ENCODE peak calls at places on chromosomes 11 and 22, in six cellular contexts. One of them, this sample, is unnamed.
A peak's percentile ranks its signal among the peaks of the same experiment; 100 is the strongest.

GRCh38 chr11:305834-306211 is 1.8 kb upstream of the IFITM2 start:
- DNase-seq in endothelial cell: no peak
- DNase-seq in lung: no peak
- DNase-seq in tibial artery: no peak
- DNase-seq in RWPE1: no peak
- DNase-seq in D721Med: no peak
- DNase-seq in this sample: no peak

GRCh38 chr11:120223793-120224192 is 13.0 kb downstream of the OAF start:
- DNase-seq in tibial artery: no peak
- DNase-seq in RWPE1: no peak
- DNase-seq in lung: no peak
- DNase-seq in D721Med: no peak
- DNase-seq in endothelial cell: no peak
- DNase-seq in this sample: no peak

GRCh38 chr11:130769782-130770565 is 146.3 kb downstream of the SNX19 start:
- DNase-seq in lung: no peak
- DNase-seq in tibial artery: no peak
- DNase-seq in endothelial cell: no peak
- DNase-seq in RWPE1: no peak
- DNase-seq in D721Med: no peak
- DNase-seq in this sample: no peak

GRCh38 chr11:16809901-16810668 is 71.6 kb downstream of the C11orf58 start:
- DNase-seq in RWPE1: peak; percentile 36
- DNase-seq in tibial artery: peak; percentile 74
- DNase-seq in D721Med: no peak
- DNase-seq in endothelial cell: no peak
- DNase-seq in lung: no peak
- DNase-seq in this sample: no peak

GRCh38 chr11:119691020-119691666 is 37.9 kb downstream of the NECTIN1 start:
- DNase-seq in lung: no peak
- DNase-seq in endothelial cell: no peak
- DNase-seq in D721Med: no peak
- DNase-seq in RWPE1: no peak
- DNase-seq in tibial artery: no peak
- DNase-seq in this sample: peak; percentile 71

GRCh38 chr11:62645660-62645933 is 816 bp downstream of the GANAB start:
- DNase-seq in lung: no peak
- DNase-seq in D721Med: no peak
- DNase-seq in endothelial cell: no peak
- DNase-seq in tibial artery: no peak
- DNase-seq in RWPE1: no peak
- DNase-seq in this sample: peak; percentile 18

GRCh38 chr11:65184146-65184545 is 2.4 kb downstream of the CAPN1 start:
- DNase-seq in RWPE1: no peak
- DNase-seq in lung: no peak
- DNase-seq in endothelial cell: no peak
- DNase-seq in tibial artery: no peak
- DNase-seq in D721Med: no peak
- DNase-seq in this sample: no peak

GRCh38 chr11:111213256-111213655 is 32.3 kb upstream of the POU2AF2 start:
- DNase-seq in endothelial cell: no peak
- DNase-seq in lung: no peak
- DNase-seq in tibial artery: no peak
- DNase-seq in D721Med: no peak
- DNase-seq in RWPE1: no peak
- DNase-seq in this sample: no peak

GRCh38 chr11:70126494-70126893 is 48.4 kb downstream of the ANO1 start:
- DNase-seq in endothelial cell: no peak
- DNase-seq in RWPE1: no peak
- DNase-seq in tibial artery: no peak
- DNase-seq in D721Med: no peak
- DNase-seq in lung: no peak
- DNase-seq in this sample: no peak

GRCh38 chr11:78798567-78799170 is 224.0 kb upstream of the NARS2 start:
- DNase-seq in D721Med: peak; percentile 27
- DNase-seq in tibial artery: peak; percentile 88
- DNase-seq in endothelial cell: peak; percentile 79
- DNase-seq in lung: peak; percentile 76
- DNase-seq in RWPE1: peak; percentile 24
- DNase-seq in this sample: peak; percentile 59

GRCh38 chr22:39215430-39216142 is 29.2 kb downstream of the PDGFB start:
- DNase-seq in RWPE1: no peak
- DNase-seq in D721Med: no peak
- DNase-seq in endothelial cell: no peak
- DNase-seq in tibial artery: peak; percentile 17
- DNase-seq in lung: no peak
- DNase-seq in this sample: peak; percentile 58

GRCh38 chr11:85748455-85748891 is 62.5 kb downstream of the SYTL2 start:
- DNase-seq in endothelial cell: no peak
- DNase-seq in tibial artery: no peak
- DNase-seq in RWPE1: no peak
- DNase-seq in lung: no peak
- DNase-seq in D721Med: no peak
- DNase-seq in this sample: no peak

GRCh38 chr22:45335854-45336492 is 26.2 kb downstream of the FAM118A start:
- DNase-seq in lung: no peak
- DNase-seq in tibial artery: no peak
- DNase-seq in RWPE1: no peak
- DNase-seq in endothelial cell: no peak
- DNase-seq in D721Med: no peak
- DNase-seq in this sample: no peak

GRCh38 chr22:45334528-45334927 is 24.8 kb downstream of the FAM118A start:
- DNase-seq in D721Med: no peak
- DNase-seq in RWPE1: no peak
- DNase-seq in lung: no peak
- DNase-seq in endothelial cell: no peak
- DNase-seq in tibial artery: no peak
- DNase-seq in this sample: no peak

GRCh38 chr22:45336971-45337431 is 27.3 kb downstream of the FAM118A start:
- DNase-seq in RWPE1: no peak
- DNase-seq in tibial artery: peak; percentile 83
- DNase-seq in D721Med: no peak
- DNase-seq in lung: no peak
- DNase-seq in endothelial cell: no peak
- DNase-seq in this sample: peak; percentile 34

GRCh38 chr22:45334068-45334467 is 24.3 kb downstream of the FAM118A start:
- DNase-seq in endothelial cell: no peak
- DNase-seq in tibial artery: no peak
- DNase-seq in lung: no peak
- DNase-seq in D721Med: no peak
- DNase-seq in RWPE1: peak; percentile 48
- DNase-seq in this sample: no peak

DNA sequence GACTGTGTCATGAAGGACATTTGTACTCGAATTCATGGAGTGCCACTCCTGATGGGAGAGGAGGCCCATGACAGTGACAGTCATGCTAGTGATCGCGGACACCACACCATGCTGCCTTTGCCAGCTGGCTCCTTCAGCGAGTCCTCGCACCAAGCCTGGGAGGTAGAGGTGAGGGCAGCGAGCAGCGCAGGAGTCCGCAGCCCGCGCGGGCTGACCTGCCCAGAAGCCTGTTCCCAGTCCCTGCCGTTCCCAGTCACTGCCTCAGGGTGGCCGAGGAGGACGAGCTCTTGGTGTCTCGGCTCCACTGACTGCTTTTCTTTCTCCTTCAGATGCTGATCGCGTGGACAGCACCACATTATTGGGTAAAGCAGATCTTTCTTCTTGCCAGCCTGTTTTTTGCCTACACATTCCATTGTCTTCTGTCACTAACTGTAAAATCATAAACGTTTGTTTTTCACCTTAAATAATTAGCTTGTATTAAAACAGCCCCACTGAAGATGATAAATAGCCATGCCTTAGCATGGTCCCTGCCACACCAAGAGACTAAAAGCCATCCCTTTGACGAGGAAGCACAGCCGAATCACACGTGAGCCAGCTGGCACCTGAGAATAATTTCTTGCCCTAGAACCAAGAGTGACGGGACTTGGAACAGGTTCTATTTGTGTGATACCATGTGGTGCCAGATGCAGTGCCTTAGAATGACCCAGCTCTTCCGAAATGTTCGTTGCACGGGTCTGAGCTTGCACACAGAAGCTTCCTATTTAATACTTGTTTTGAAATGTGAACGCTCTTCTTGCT is 25.5 kb downstream of the FAM118A start:
- DNase-seq in endothelial cell: peak; percentile 19
- DNase-seq in tibial artery: no peak
- DNase-seq in D721Med: no peak
- DNase-seq in lung: no peak
- DNase-seq in RWPE1: no peak
- DNase-seq in this sample: no peak
- TF ChIP-seq CTCF in endothelial cell: peak; percentile 8
- TF ChIP-seq CTCF in tibial artery: no peak
- TF ChIP-seq CTCF in D721Med: no peak
- TF ChIP-seq CTCF in lung: no peak
- TF ChIP-seq CTCF in RWPE1: peak; percentile 14
- TF ChIP-seq CTCF in this sample: no peak

DNA sequence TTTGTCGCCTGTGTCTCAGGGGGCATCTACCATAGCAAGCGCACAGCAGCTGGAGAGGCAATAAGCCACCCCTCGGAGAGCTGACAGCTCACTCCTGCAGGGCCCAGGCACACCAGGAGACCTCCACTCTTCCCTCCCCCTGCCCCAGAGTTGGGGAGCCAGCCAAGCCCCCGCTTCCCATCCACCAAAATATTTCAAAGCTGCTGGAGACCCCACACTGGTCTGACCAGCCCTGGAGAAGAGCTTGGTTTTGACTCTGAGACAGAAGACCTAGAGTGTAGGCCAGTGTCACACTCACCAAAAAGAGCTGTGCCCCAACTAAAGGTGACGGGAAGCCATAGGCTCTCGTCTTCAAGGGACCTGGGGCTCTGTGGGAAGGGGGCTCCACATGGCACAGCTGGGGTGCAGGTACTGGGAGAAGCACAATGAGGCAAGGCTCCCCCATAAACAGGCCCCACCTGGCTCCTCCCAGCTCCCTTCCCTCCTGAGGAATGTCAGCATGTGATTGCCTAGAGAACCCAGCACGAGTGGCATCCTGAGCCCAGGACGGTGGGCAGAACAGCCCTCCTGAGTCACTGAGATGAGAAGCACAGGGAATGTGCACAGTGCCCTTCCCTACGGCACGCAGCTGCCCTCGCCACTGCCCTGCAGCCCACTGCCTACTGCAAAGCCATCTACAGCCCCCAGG is 5.8 kb upstream of the GNAZ start:
- DNase-seq in RWPE1: no peak
- DNase-seq in tibial artery: peak; percentile 32
- DNase-seq in endothelial cell: no peak
- DNase-seq in D721Med: no peak
- DNase-seq in lung: no peak
- DNase-seq in this sample: no peak
- TF ChIP-seq CTCF in RWPE1: no peak
- TF ChIP-seq CTCF in tibial artery: no peak
- TF ChIP-seq CTCF in endothelial cell: no peak
- TF ChIP-seq CTCF in D721Med: no peak
- TF ChIP-seq CTCF in lung: no peak
- TF ChIP-seq CTCF in this sample: no peak

GRCh38 chr11:22670803-22671202 is 4.4 kb downstream of the GAS2 start:
- DNase-seq in RWPE1: no peak
- DNase-seq in lung: no peak
- DNase-seq in D721Med: no peak
- DNase-seq in tibial artery: no peak
- DNase-seq in endothelial cell: no peak
- DNase-seq in this sample: no peak
- TF ChIP-seq CTCF in RWPE1: no peak
- TF ChIP-seq CTCF in lung: no peak
- TF ChIP-seq CTCF in D721Med: peak; percentile 46
- TF ChIP-seq CTCF in tibial artery: no peak
- TF ChIP-seq CTCF in endothelial cell: no peak
- TF ChIP-seq CTCF in this sample: peak; percentile 27

GRCh38 chr11:105073486-105074200 is 28.5 kb upstream of the CARD16 start:
- DNase-seq in RWPE1: no peak
- DNase-seq in lung: no peak
- DNase-seq in endothelial cell: no peak
- DNase-seq in tibial artery: no peak
- DNase-seq in D721Med: no peak
- DNase-seq in this sample: no peak
- TF ChIP-seq CTCF in RWPE1: no peak
- TF ChIP-seq CTCF in lung: no peak
- TF ChIP-seq CTCF in endothelial cell: no peak
- TF ChIP-seq CTCF in tibial artery: no peak
- TF ChIP-seq CTCF in D721Med: no peak
- TF ChIP-seq CTCF in this sample: no peak

DNA sequence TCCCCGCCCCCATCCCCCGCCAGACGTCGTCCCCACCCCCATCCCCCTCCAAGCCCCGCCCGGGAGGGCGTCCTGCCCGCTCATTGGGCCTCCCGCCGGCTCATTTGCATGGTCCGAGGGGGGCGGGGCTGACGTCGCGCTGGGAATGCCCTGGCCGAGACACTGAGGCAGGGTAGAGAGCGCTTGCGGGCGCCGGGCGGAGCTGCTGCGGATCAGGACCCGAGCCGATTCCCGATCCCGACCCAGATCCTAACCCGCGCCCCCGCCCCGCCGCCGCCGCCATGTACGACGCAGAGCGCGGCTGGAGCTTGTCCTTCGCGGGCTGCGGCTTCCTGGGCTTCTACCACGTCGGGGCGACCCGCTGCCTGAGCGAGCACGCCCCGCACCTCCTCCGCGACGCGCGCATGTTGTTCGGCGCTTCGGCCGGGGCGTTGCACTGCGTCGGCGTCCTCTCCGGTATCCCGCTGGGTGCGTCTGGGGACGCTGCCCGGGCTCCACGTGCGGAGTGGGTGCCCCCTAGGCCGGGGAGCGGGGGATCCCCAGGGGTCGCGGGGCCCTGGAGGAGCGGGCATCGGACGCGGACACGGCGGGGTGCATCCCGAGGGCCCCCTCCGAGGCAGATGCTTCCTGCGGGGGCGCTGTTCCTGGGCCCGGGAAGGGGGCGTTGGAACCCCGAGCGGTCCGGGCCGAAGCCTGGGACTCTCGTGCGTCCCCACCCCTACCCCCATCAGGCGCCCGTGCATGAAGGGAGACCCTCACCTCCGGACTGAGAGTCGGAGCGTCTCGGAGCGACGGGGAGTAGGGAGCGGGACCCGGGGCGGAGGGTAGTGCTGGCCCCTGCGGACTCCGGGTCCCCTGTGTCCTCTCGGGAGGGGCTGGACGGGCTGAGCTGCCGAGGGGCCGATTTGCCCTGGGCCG is at the start of gene PNPLA3:
- DNase-seq in tibial artery: peak; percentile 80
- DNase-seq in lung: peak; percentile 88
- DNase-seq in D721Med: peak; percentile 62
- DNase-seq in RWPE1: peak; percentile 85
- DNase-seq in endothelial cell: peak; percentile 96
- DNase-seq in this sample: peak; percentile 86
- TF ChIP-seq CTCF in tibial artery: no peak
- TF ChIP-seq CTCF in lung: no peak
- TF ChIP-seq CTCF in D721Med: peak; percentile 14
- TF ChIP-seq CTCF in RWPE1: no peak
- TF ChIP-seq CTCF in endothelial cell: no peak
- TF ChIP-seq CTCF in this sample: no peak

GRCh38 chr11:113384551-113384950 is 3.0 kb upstream of the ANKK1 start:
- DNase-seq in D721Med: no peak
- DNase-seq in tibial artery: no peak
- DNase-seq in lung: no peak
- DNase-seq in RWPE1: peak; percentile 98
- DNase-seq in endothelial cell: peak; percentile 45
- DNase-seq in this sample: no peak
- TF ChIP-seq CTCF in D721Med: no peak
- TF ChIP-seq CTCF in tibial artery: no peak
- TF ChIP-seq CTCF in lung: no peak
- TF ChIP-seq CTCF in RWPE1: no peak
- TF ChIP-seq CTCF in endothelial cell: no peak
- TF ChIP-seq CTCF in this sample: no peak